ENCODE peak calls at places on chromosomes 6 and 20, in seven cellular contexts. G is right lobe of liver, X is fibroblast of lung, U is cardiac fibroblast, E is lower leg skin, V is ascending aorta, L is mesenchymal stem cell. Y is an unnamed sample.

GRCh38 chr6:53171605-53172467 is 23.2 kb upstream of the GCM1 start:
- DNase-seq in G (peak; percentile 92), X (peak; percentile 52), U (peak; percentile 86), E (peak; percentile 97), V (peak; percentile 93), L (peak; percentile 70), Y (peak; percentile 80)

GRCh38 chr6:101705866-101706265 is 312.4 kb downstream of the GRIK2 start:
- DNase-seq in G (no peak), X (peak; percentile 0), U (peak; percentile 12), E (no peak), V (no peak), L (no peak), Y (no peak)

GRCh38 chr20:64222273-64222672 is 33.3 kb upstream of the PCMTD2 start:
- DNase-seq in G (peak; percentile 83), X (peak; percentile 51), U (peak; percentile 2), E (no peak), V (no peak), L (peak; percentile 13), Y (peak; percentile 12)

GRCh38 chr6:160363016-160363996 is 15.1 kb downstream of the SLC22A3 start:
- DNase-seq in G (no peak), X (no peak), U (no peak), E (no peak), V (no peak), L (no peak), Y (no peak)

GRCh38 chr6:45398075-45398817 is 20.5 kb upstream of the SUPT3H start:
- DNase-seq in G (no peak), X (peak; percentile 61), U (no peak), E (no peak), V (no peak), L (no peak), Y (no peak)

GRCh38 chr6:137657351-137657911 is 163.2 kb upstream of the OLIG3 start:
- DNase-seq in G (no peak), X (no peak), U (no peak), E (no peak), V (no peak), L (no peak), Y (no peak)

GRCh38 chr6:6803180-6803978 is 214.9 kb downstream of the LY86 start:
- DNase-seq in G (no peak), X (no peak), U (no peak), E (peak; percentile 92), V (peak; percentile 61), L (no peak), Y (no peak)

GRCh38 chr6:78308025-78308424 is 559.3 kb upstream of the IRAK1BP1 start:
- DNase-seq in G (no peak), X (no peak), U (no peak), E (no peak), V (no peak), L (no peak), Y (no peak)

GRCh38 chr6:113882341-113882740 is 25.2 kb downstream of the MARCKS start:
- DNase-seq in G (no peak), X (no peak), U (no peak), E (no peak), V (no peak), L (no peak), Y (no peak)

GRCh38 chr6:109483744-109484075 is 691 bp upstream of the ZBTB24 start:
- DNase-seq in G (no peak), X (no peak), U (no peak), E (no peak), V (no peak), L (no peak), Y (no peak)

GRCh38 chr6:150992682-150993081 is 127.2 kb downstream of the MTHFD1L start:
- DNase-seq in G (no peak), X (no peak), U (no peak), E (no peak), V (no peak), L (no peak), Y (no peak)

GRCh38 chr6:96522469-96523009 is 933 bp downstream of the UFL1 start:
- DNase-seq in G (no peak), X (peak; percentile 32), U (peak; percentile 31), E (no peak), V (no peak), L (peak; percentile 46), Y (peak; percentile 28)

GRCh38 chr6:99151634-99152344 is 197.7 kb downstream of the FAXC start:
- DNase-seq in G (no peak), X (peak; percentile 23), U (peak; percentile 8), E (no peak), V (no peak), L (peak; percentile 10), Y (peak; percentile 13)

GRCh38 chr20:32247957-32248497 is 29.4 kb upstream of the KIF3B start:
- DNase-seq in G (no peak), X (no peak), U (no peak), E (no peak), V (no peak), L (no peak), Y (no peak)

GRCh38 chr20:54014301-54014914 is 56.0 kb downstream of the BCAS1 start:
- DNase-seq in G (no peak), X (no peak), U (no peak), E (no peak), V (no peak), L (no peak), Y (no peak)

GRCh38 chr6:89375902-89376301 is 23.4 kb upstream of the UBE2J1 start:
- DNase-seq in G (no peak), X (no peak), U (no peak), E (no peak), V (no peak), L (no peak), Y (no peak)

GRCh38 chr20:25013478-25014380 is 21.2 kb upstream of the APMAP start:
- DNase-seq in G (no peak), X (no peak), U (no peak), E (peak; percentile 65), V (peak; percentile 49), L (no peak), Y (no peak)

GRCh38 chr6:81126150-81126549 is 626.3 kb downstream of the TENT5A start:
- DNase-seq in G (no peak), X (peak; percentile 12), U (no peak), E (no peak), V (no peak), L (peak; percentile 5), Y (peak; percentile 14)

GRCh38 chr6:19822134-19822533 is 15.0 kb upstream of the ID4 start:
- DNase-seq in G (no peak), X (no peak), U (no peak), E (no peak), V (no peak), L (no peak), Y (no peak)

GRCh38 chr20:52984451-52984810 is 12.3 kb downstream of the TSHZ2 start:
- DNase-seq in G (no peak), X (no peak), U (no peak), E (no peak), V (no peak), L (no peak), Y (no peak)

GRCh38 chr20:4476903-4477302 is 244.8 kb upstream of the PRND start:
- DNase-seq in G (no peak), X (peak; percentile 47), U (no peak), E (no peak), V (peak; percentile 83), L (no peak), Y (peak; percentile 28)

GRCh38 chr6:37254881-37255280 is 2.7 kb upstream of the TBC1D22B start:
- DNase-seq in G (no peak), X (no peak), U (no peak), E (no peak), V (no peak), L (no peak), Y (no peak)

GRCh38 chr6:3608159-3608558 is 143.4 kb downstream of the PXDC1 start:
- DNase-seq in G (no peak), X (no peak), U (no peak), E (no peak), V (peak; percentile 18), L (no peak), Y (peak; percentile 28)

GRCh38 chr6:41560440-41561192 is 14.4 kb downstream of the FOXP4 start:
- DNase-seq in G (peak; percentile 56), X (peak; percentile 34), U (peak; percentile 51), E (peak; percentile 91), V (no peak), L (peak; percentile 55), Y (peak; percentile 14)

GRCh38 chr6:44217332-44218143 is 812 bp downstream of the MYMX start:
- DNase-seq in G (peak; percentile 91), X (peak; percentile 54), U (no peak), E (no peak), V (peak; percentile 87), L (no peak), Y (peak; percentile 54)

GRCh38 chr6:32127717-32128592 is at the start of gene ATF6B:
- DNase-seq in G (peak; percentile 99), X (peak; percentile 100), U (peak; percentile 100), E (peak; percentile 100), V (peak; percentile 100), L (peak; percentile 100), Y (peak; percentile 99)

GRCh38 chr20:43460172-43460829 is 2.6 kb downstream of the SRSF6 start:
- DNase-seq in G (no peak), X (no peak), U (no peak), E (peak; percentile 63), V (peak; percentile 22), L (no peak), Y (no peak)
- H3K4me3 ChIP-seq in G (peak overlapping the region; percentile 89), X (no peak overlapping the region), U (no peak overlapping the region), E (no peak overlapping the region), V (no peak overlapping the region), L (no peak overlapping the region), Y (no peak overlapping the region)

GRCh38 chr6:8180327-8181161 is 78.2 kb upstream of the EEF1E1 start:
- DNase-seq in G (no peak), X (peak; percentile 89), U (peak; percentile 63), E (no peak), V (peak; percentile 66), L (peak; percentile 42), Y (peak; percentile 89)
- H3K4me3 ChIP-seq in G (no peak overlapping the region), X (no peak overlapping the region), U (no peak overlapping the region), E (no peak overlapping the region), V (no peak overlapping the region), L (no peak overlapping the region), Y (no peak overlapping the region)

GRCh38 chr6:118665011-118665410 is 13.6 kb upstream of the CEP85L start:
- DNase-seq in G (no peak), X (no peak), U (no peak), E (no peak), V (no peak), L (no peak), Y (no peak)
- H3K4me3 ChIP-seq in G (no peak overlapping the region), X (no peak overlapping the region), U (no peak overlapping the region), E (no peak overlapping the region), V (no peak overlapping the region), L (no peak overlapping the region), Y (no peak overlapping the region)

DNA sequence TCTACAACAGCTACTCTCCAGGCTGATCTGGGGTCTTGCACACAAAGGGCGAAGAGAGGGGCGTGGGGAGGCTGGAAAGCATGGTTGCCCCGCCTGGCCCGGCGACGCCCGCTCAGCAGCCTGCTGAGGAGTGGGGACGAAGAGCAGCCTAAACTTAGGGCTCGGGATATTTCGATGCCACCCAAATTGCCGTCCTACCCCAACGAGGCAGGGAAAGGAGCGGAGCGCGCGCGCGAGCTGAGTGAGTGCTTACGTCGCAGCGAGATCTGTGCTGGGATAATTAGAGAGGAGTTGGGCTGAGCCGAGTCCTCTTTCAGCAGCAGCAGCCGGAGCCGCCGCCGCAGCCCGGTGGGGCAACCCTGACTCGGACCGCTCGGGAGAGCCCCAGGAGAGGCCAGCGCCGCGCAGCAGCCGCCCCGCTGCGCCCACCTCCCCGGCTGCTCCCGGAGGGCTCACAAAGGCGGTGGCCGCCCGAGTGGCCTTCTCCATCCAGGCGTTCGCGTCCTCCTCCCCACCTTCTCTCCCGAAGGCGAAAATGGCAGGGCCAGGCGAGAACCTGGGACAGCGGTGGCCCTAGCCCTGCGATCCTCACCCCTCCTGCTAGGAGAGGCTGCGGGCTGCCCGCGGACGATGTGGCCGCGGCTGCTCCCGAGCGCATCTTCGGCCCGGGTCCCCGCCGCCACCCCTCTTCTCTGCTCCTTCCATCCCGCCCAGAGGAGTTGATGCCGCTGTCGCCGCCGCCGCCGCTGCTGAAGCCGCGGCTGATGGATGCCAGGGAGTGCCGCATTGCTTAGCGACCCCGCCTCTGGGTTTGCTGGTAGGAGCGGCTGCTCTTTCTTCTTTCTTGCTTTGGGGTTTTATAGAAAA is at the start of gene CLVS2:
- DNase-seq in G (peak; percentile 55), X (peak; percentile 25), U (peak; percentile 35), E (no peak), V (no peak), L (peak; percentile 21), Y (peak; percentile 55)
- H3K4me3 ChIP-seq in G (peak within 1 kb of the TSS; percentile 51), X (no peak within 1 kb of the TSS), U (peak within 1 kb of the TSS; percentile 53), E (peak within 1 kb of the TSS; percentile 11), V (peak within 1 kb of the TSS; percentile 23), L (peak within 1 kb of the TSS; percentile 49), Y (peak within 1 kb of the TSS; percentile 46)